ENCODE peak calls at places on chromosomes 6 and 20, in ten cellular contexts. S, M, B, Z, F, D, J, X, W and H are unnamed samples.

GRCh38 chr20:46894971-46895905 is 595 bp downstream of the EYA2 start:
- DNase-seq in B (no peak), J (no peak), S (no peak), D (peak), Z (no peak), F (peak), X (no peak), W (no peak), M (no peak), H (no peak)

GRCh38 chr6:54283877-54284860 is 24.1 kb upstream of the TINAG start:
- DNase-seq in B (no peak), F (no peak), J (no peak), M (no peak), D (peak), Z (no peak), S (no peak), W (no peak), X (no peak), H (no peak)

GRCh38 chr6:84093405-84094049 is 60.0 kb downstream of the MRAP2 start:
- DNase-seq in X (no peak), M (no peak), Z (no peak), F (no peak), J (no peak), D (no peak), S (no peak), W (no peak), B (no peak), H (no peak)

GRCh38 chr20:58604410-58604881 is 46.6 kb upstream of the STX16 start:
- DNase-seq in X (no peak), D (no peak), J (no peak), W (no peak), S (no peak), B (no peak), Z (peak), M (no peak), F (no peak), H (no peak)

GRCh38 chr6:168299541-168300511 is 19.8 kb downstream of the DACT2 start:
- DNase-seq in B (no peak), D (no peak), M (no peak), J (no peak), Z (no peak), X (no peak), S (no peak), F (no peak), W (no peak), H (peak)

GRCh38 chr6:37103169-37104039 is 66.5 kb upstream of the PIM1 start:
- DNase-seq in X (no peak), B (peak), J (peak), Z (peak), W (no peak), F (peak), M (peak), S (no peak), D (peak), H (peak)

GRCh38 chr6:93393554-93394074 is 25.7 kb downstream of the EPHA7 start:
- DNase-seq in M (no peak), W (no peak), F (no peak), X (no peak), B (no peak), D (no peak), S (no peak), Z (no peak), J (no peak), H (no peak)

GRCh38 chr6:132179955-132180354 is 221.3 kb downstream of the MOXD1 start:
- DNase-seq in J (no peak), W (no peak), S (no peak), F (no peak), X (no peak), D (no peak), B (no peak), M (no peak), Z (no peak), H (no peak)

GRCh38 chr20:35463455-35464300 is 8.3 kb downstream of the CEP250 start:
- DNase-seq in B (peak), J (peak), Z (peak), W (peak), D (peak), F (peak), X (peak), S (no peak), M (peak), H (peak)

GRCh38 chr20:47126709-47127108 is 229.8 kb downstream of the ZMYND8 start:
- DNase-seq in M (no peak), D (no peak), W (no peak), S (no peak), B (no peak), Z (no peak), F (no peak), J (peak), X (no peak), H (no peak)

GRCh38 chr6:144939926-144940325 is 654.8 kb downstream of the UTRN start:
- DNase-seq in B (no peak), S (no peak), X (no peak), Z (no peak), J (no peak), M (no peak), D (no peak), W (no peak), F (no peak), H (no peak)

GRCh38 chr6:108008363-108008762 is 50.4 kb upstream of the SEC63 start:
- DNase-seq in B (no peak), D (no peak), F (no peak), Z (no peak), W (no peak), X (no peak), S (no peak), J (no peak), M (no peak), H (no peak)